ENCODE peak calls at places on chromosomes 4 and X, in seven cellular contexts. One of them, this sample, is unnamed.

GRCh38 chrX:39450578-39450977 is 647.2 kb downstream of the BCOR start:
- DNase-seq in heart left ventricle: no peak
- DNase-seq in IMR-90: no peak
- DNase-seq in uterus: no peak
- DNase-seq in endothelial cell of umbilical vein: no peak
- DNase-seq in K562: peak
- DNase-seq in Peyer's patch: no peak
- DNase-seq in this sample: no peak

GRCh38 chrX:50618788-50619558 is 148.3 kb upstream of the DGKK start:
- DNase-seq in heart left ventricle: no peak
- DNase-seq in IMR-90: no peak
- DNase-seq in uterus: no peak
- DNase-seq in endothelial cell of umbilical vein: peak
- DNase-seq in K562: no peak
- DNase-seq in Peyer's patch: no peak
- DNase-seq in this sample: no peak

GRCh38 chrX:24479924-24480722 is 15.0 kb downstream of the PDK3 start:
- DNase-seq in heart left ventricle: peak
- DNase-seq in IMR-90: peak
- DNase-seq in uterus: no peak
- DNase-seq in endothelial cell of umbilical vein: peak
- DNase-seq in K562: no peak
- DNase-seq in Peyer's patch: peak
- DNase-seq in this sample: peak

GRCh38 chrX:87064522-87064921 is 453.1 kb upstream of the KLHL4 start:
- DNase-seq in heart left ventricle: no peak
- DNase-seq in IMR-90: no peak
- DNase-seq in uterus: no peak
- DNase-seq in endothelial cell of umbilical vein: no peak
- DNase-seq in K562: no peak
- DNase-seq in Peyer's patch: no peak
- DNase-seq in this sample: no peak

GRCh38 chr4:90002406-90003040 is 107.9 kb downstream of the MMRN1 start:
- DNase-seq in heart left ventricle: no peak
- DNase-seq in IMR-90: no peak
- DNase-seq in uterus: no peak
- DNase-seq in endothelial cell of umbilical vein: peak
- DNase-seq in K562: no peak
- DNase-seq in Peyer's patch: no peak
- DNase-seq in this sample: no peak

GRCh38 chr4:38743866-38744265 is 38.9 kb downstream of the TLR10 start:
- DNase-seq in heart left ventricle: no peak
- DNase-seq in IMR-90: no peak
- DNase-seq in uterus: no peak
- DNase-seq in endothelial cell of umbilical vein: no peak
- DNase-seq in K562: no peak
- DNase-seq in Peyer's patch: no peak
- DNase-seq in this sample: no peak

GRCh38 chr4:26342328-26343040 is 21.7 kb downstream of the RBPJ start:
- DNase-seq in heart left ventricle: no peak
- DNase-seq in IMR-90: peak
- DNase-seq in uterus: no peak
- DNase-seq in endothelial cell of umbilical vein: peak
- DNase-seq in K562: peak
- DNase-seq in Peyer's patch: no peak
- DNase-seq in this sample: no peak

GRCh38 chrX:49053223-49054072 is 5.4 kb upstream of the CCDC120 start:
- DNase-seq in heart left ventricle: peak
- DNase-seq in IMR-90: peak
- DNase-seq in uterus: peak
- DNase-seq in endothelial cell of umbilical vein: peak
- DNase-seq in K562: peak
- DNase-seq in Peyer's patch: peak
- DNase-seq in this sample: peak

GRCh38 chrX:53048169-53049126 is at the start of gene GPR173:
- DNase-seq in heart left ventricle: peak
- DNase-seq in IMR-90: peak
- DNase-seq in uterus: peak
- DNase-seq in endothelial cell of umbilical vein: peak
- DNase-seq in K562: no peak
- DNase-seq in Peyer's patch: no peak
- DNase-seq in this sample: peak

GRCh38 chrX:75603833-75604232 is 81.0 kb upstream of the ZDHHC15 start:
- DNase-seq in heart left ventricle: no peak
- DNase-seq in IMR-90: peak
- DNase-seq in uterus: no peak
- DNase-seq in endothelial cell of umbilical vein: peak
- DNase-seq in K562: peak
- DNase-seq in Peyer's patch: no peak
- DNase-seq in this sample: no peak

GRCh38 chr4:71275004-71275403 is 63.8 kb upstream of the SLC4A4 start:
- DNase-seq in heart left ventricle: no peak
- DNase-seq in IMR-90: no peak
- DNase-seq in uterus: no peak
- DNase-seq in endothelial cell of umbilical vein: no peak
- DNase-seq in K562: no peak
- DNase-seq in Peyer's patch: no peak
- DNase-seq in this sample: no peak

GRCh38 chrX:76987381-76987780 is 459.8 kb upstream of the FGF16 start:
- DNase-seq in heart left ventricle: no peak
- DNase-seq in IMR-90: no peak
- DNase-seq in uterus: no peak
- DNase-seq in endothelial cell of umbilical vein: no peak
- DNase-seq in K562: no peak
- DNase-seq in Peyer's patch: no peak
- DNase-seq in this sample: no peak

GRCh38 chr4:30818541-30818940 is 98.4 kb downstream of the PCDH7 start:
- DNase-seq in heart left ventricle: no peak
- DNase-seq in IMR-90: no peak
- DNase-seq in uterus: no peak
- DNase-seq in endothelial cell of umbilical vein: no peak
- DNase-seq in K562: no peak
- DNase-seq in Peyer's patch: no peak
- DNase-seq in this sample: no peak

GRCh38 chr4:1295405-1296055 is 5.8 kb downstream of the MAEA start:
- DNase-seq in heart left ventricle: no peak
- DNase-seq in IMR-90: no peak
- DNase-seq in uterus: no peak
- DNase-seq in endothelial cell of umbilical vein: no peak
- DNase-seq in K562: no peak
- DNase-seq in Peyer's patch: no peak
- DNase-seq in this sample: no peak

GRCh38 chrX:69503835-69504625 is at the start of gene NALF2:
- DNase-seq in heart left ventricle: peak
- DNase-seq in IMR-90: peak
- DNase-seq in uterus: no peak
- DNase-seq in endothelial cell of umbilical vein: peak
- DNase-seq in K562: peak
- DNase-seq in Peyer's patch: no peak
- DNase-seq in this sample: peak

GRCh38 chrX:13763489-13763888 is 28.9 kb downstream of the OFD1 start:
- DNase-seq in heart left ventricle: peak
- DNase-seq in IMR-90: no peak
- DNase-seq in uterus: peak
- DNase-seq in endothelial cell of umbilical vein: no peak
- DNase-seq in K562: no peak
- DNase-seq in Peyer's patch: no peak
- DNase-seq in this sample: no peak

GRCh38 chr4:110737931-110738330 is 115.1 kb upstream of the PITX2 start:
- DNase-seq in heart left ventricle: no peak
- DNase-seq in IMR-90: no peak
- DNase-seq in uterus: no peak
- DNase-seq in endothelial cell of umbilical vein: no peak
- DNase-seq in K562: no peak
- DNase-seq in Peyer's patch: no peak
- DNase-seq in this sample: no peak

GRCh38 chrX:136589966-136590365 is 58.0 kb downstream of the VGLL1 start:
- DNase-seq in heart left ventricle: no peak
- DNase-seq in IMR-90: peak
- DNase-seq in uterus: no peak
- DNase-seq in endothelial cell of umbilical vein: no peak
- DNase-seq in K562: no peak
- DNase-seq in Peyer's patch: no peak
- DNase-seq in this sample: no peak

GRCh38 chr4:141524116-141524515 is 112.3 kb upstream of the IL15 start:
- DNase-seq in heart left ventricle: no peak
- DNase-seq in IMR-90: peak
- DNase-seq in uterus: no peak
- DNase-seq in endothelial cell of umbilical vein: no peak
- DNase-seq in K562: no peak
- DNase-seq in Peyer's patch: no peak
- DNase-seq in this sample: no peak

GRCh38 chr4:16000708-16001483 is 37.9 kb upstream of the FGFBP2 start:
- DNase-seq in heart left ventricle: no peak
- DNase-seq in IMR-90: no peak
- DNase-seq in uterus: no peak
- DNase-seq in endothelial cell of umbilical vein: no peak
- DNase-seq in K562: no peak
- DNase-seq in Peyer's patch: no peak
- DNase-seq in this sample: peak

GRCh38 chr4:167028976-167029375 is 205.3 kb downstream of the SPOCK3 start:
- DNase-seq in heart left ventricle: no peak
- DNase-seq in IMR-90: no peak
- DNase-seq in uterus: no peak
- DNase-seq in endothelial cell of umbilical vein: no peak
- DNase-seq in K562: no peak
- DNase-seq in Peyer's patch: no peak
- DNase-seq in this sample: no peak

GRCh38 chr4:111475001-111475400 is 670.3 kb upstream of the FAM241A start:
- DNase-seq in heart left ventricle: peak
- DNase-seq in IMR-90: peak
- DNase-seq in uterus: no peak
- DNase-seq in endothelial cell of umbilical vein: no peak
- DNase-seq in K562: no peak
- DNase-seq in Peyer's patch: peak
- DNase-seq in this sample: no peak

GRCh38 chr4:62806786-62807185 is 1602.5 kb downstream of the TECRL start:
- DNase-seq in heart left ventricle: no peak
- DNase-seq in IMR-90: no peak
- DNase-seq in uterus: no peak
- DNase-seq in endothelial cell of umbilical vein: no peak
- DNase-seq in K562: no peak
- DNase-seq in Peyer's patch: no peak
- DNase-seq in this sample: no peak

GRCh38 chr4:139675156-139675555 is 9.5 kb downstream of the MGST2 start:
- DNase-seq in heart left ventricle: no peak
- DNase-seq in IMR-90: no peak
- DNase-seq in uterus: no peak
- DNase-seq in endothelial cell of umbilical vein: no peak
- DNase-seq in K562: no peak
- DNase-seq in Peyer's patch: no peak
- DNase-seq in this sample: no peak

GRCh38 chr4:39255266-39255665 is 72.9 kb downstream of the WDR19 start:
- DNase-seq in heart left ventricle: no peak
- DNase-seq in IMR-90: peak
- DNase-seq in uterus: no peak
- DNase-seq in endothelial cell of umbilical vein: peak
- DNase-seq in K562: peak
- DNase-seq in Peyer's patch: no peak
- DNase-seq in this sample: no peak

GRCh38 chrX:2921193-2921592 is 7.9 kb downstream of the ARSD start:
- DNase-seq in heart left ventricle: no peak
- DNase-seq in IMR-90: no peak
- DNase-seq in uterus: no peak
- DNase-seq in endothelial cell of umbilical vein: no peak
- DNase-seq in K562: no peak
- DNase-seq in Peyer's patch: no peak
- DNase-seq in this sample: no peak
- H3K27ac ChIP-seq in heart left ventricle: no peak
- H3K27ac ChIP-seq in IMR-90: no peak
- H3K27ac ChIP-seq in uterus: no peak
- H3K27ac ChIP-seq in endothelial cell of umbilical vein: no peak
- H3K27ac ChIP-seq in K562: no peak
- H3K27ac ChIP-seq in Peyer's patch: no peak
- H3K27ac ChIP-seq in this sample: no peak

DNA sequence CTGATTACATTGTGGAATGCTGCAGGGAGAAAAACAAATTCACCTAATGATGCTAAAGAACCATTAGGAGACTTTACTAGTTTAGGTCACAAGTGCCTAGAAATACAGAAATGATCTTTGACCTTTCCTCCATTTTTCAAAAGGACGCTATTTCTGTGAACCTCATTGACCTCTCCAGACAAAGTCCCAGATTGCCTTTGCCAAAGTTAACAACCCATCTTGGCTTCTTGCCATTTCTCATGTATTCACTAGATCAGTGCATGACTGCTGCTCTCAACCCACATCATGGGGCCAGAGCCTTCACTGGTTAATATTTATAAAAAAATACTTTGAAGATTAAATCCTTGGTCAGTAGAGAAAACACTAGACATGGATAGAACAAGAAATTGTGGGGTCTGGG is 19.9 kb upstream of the AR start:
- DNase-seq in heart left ventricle: no peak
- DNase-seq in IMR-90: no peak
- DNase-seq in uterus: no peak
- DNase-seq in endothelial cell of umbilical vein: peak
- DNase-seq in K562: no peak
- DNase-seq in Peyer's patch: no peak
- DNase-seq in this sample: no peak
- TF ChIP-seq POLR2A in heart left ventricle: no peak
- TF ChIP-seq POLR2A in IMR-90: no peak
- TF ChIP-seq POLR2A in uterus: no peak
- TF ChIP-seq POLR2A in endothelial cell of umbilical vein: no peak
- TF ChIP-seq POLR2A in K562: no peak
- TF ChIP-seq POLR2A in Peyer's patch: no peak
- TF ChIP-seq POLR2A in this sample: no peak

GRCh38 chr4:87054900-87055299 is 120.1 kb downstream of the AFF1 start:
- DNase-seq in heart left ventricle: no peak
- DNase-seq in IMR-90: no peak
- DNase-seq in uterus: no peak
- DNase-seq in endothelial cell of umbilical vein: no peak
- DNase-seq in K562: no peak
- DNase-seq in Peyer's patch: no peak
- DNase-seq in this sample: no peak

GRCh38 chr4:87056884-87057283 is 122.1 kb downstream of the AFF1 start:
- DNase-seq in heart left ventricle: no peak
- DNase-seq in IMR-90: no peak
- DNase-seq in uterus: no peak
- DNase-seq in endothelial cell of umbilical vein: no peak
- DNase-seq in K562: no peak
- DNase-seq in Peyer's patch: no peak
- DNase-seq in this sample: no peak

GRCh38 chr4:87053064-87053693 is 118.4 kb downstream of the AFF1 start:
- DNase-seq in heart left ventricle: no peak
- DNase-seq in IMR-90: peak
- DNase-seq in uterus: no peak
- DNase-seq in endothelial cell of umbilical vein: no peak
- DNase-seq in K562: no peak
- DNase-seq in Peyer's patch: no peak
- DNase-seq in this sample: no peak

GRCh38 chr4:87053802-87054767 is 119.3 kb downstream of the AFF1 start:
- DNase-seq in heart left ventricle: no peak
- DNase-seq in IMR-90: no peak
- DNase-seq in uterus: no peak
- DNase-seq in endothelial cell of umbilical vein: peak
- DNase-seq in K562: peak
- DNase-seq in Peyer's patch: no peak
- DNase-seq in this sample: no peak

GRCh38 chr4:87055340-87055739 is 120.5 kb downstream of the AFF1 start:
- DNase-seq in heart left ventricle: no peak
- DNase-seq in IMR-90: no peak
- DNase-seq in uterus: no peak
- DNase-seq in endothelial cell of umbilical vein: no peak
- DNase-seq in K562: no peak
- DNase-seq in Peyer's patch: no peak
- DNase-seq in this sample: no peak
- H3K27ac ChIP-seq in heart left ventricle: peak
- H3K27ac ChIP-seq in IMR-90: no peak
- H3K27ac ChIP-seq in uterus: peak
- H3K27ac ChIP-seq in endothelial cell of umbilical vein: no peak
- H3K27ac ChIP-seq in K562: peak
- H3K27ac ChIP-seq in Peyer's patch: peak
- H3K27ac ChIP-seq in this sample: peak

GRCh38 chr4:3059090-3059428 is 15.3 kb downstream of the HTT-AS start:
- DNase-seq in heart left ventricle: no peak
- DNase-seq in IMR-90: no peak
- DNase-seq in uterus: no peak
- DNase-seq in endothelial cell of umbilical vein: no peak
- DNase-seq in K562: no peak
- DNase-seq in Peyer's patch: peak
- DNase-seq in this sample: no peak
- TF ChIP-seq POLR2A in heart left ventricle: no peak
- TF ChIP-seq POLR2A in IMR-90: no peak
- TF ChIP-seq POLR2A in uterus: no peak
- TF ChIP-seq POLR2A in endothelial cell of umbilical vein: no peak
- TF ChIP-seq POLR2A in K562: no peak
- TF ChIP-seq POLR2A in Peyer's patch: no peak
- TF ChIP-seq POLR2A in this sample: no peak